ENCODE peak calls at places on chromosome 20, in ten cellular contexts. One of them, this sample, is unnamed.

GRCh38 chr20:48921168-48921882 is at the start of gene ARFGEF2:
- DNase-seq in RWPE1: peak
- DNase-seq in ovary: peak
- DNase-seq in foreskin fibroblast: peak
- DNase-seq in B cell: peak
- DNase-seq in lower leg skin: peak
- DNase-seq in brain microvascular endothelial cell: peak
- DNase-seq in CD4-positive, alpha-beta T cell: peak
- DNase-seq in HFFc6: peak
- DNase-seq in kidney: peak
- DNase-seq in this sample: peak

GRCh38 chr20:60630609-60631008 is 621.5 kb upstream of the CDH4 start:
- DNase-seq in RWPE1: peak
- DNase-seq in ovary: no peak
- DNase-seq in foreskin fibroblast: no peak
- DNase-seq in B cell: no peak
- DNase-seq in lower leg skin: no peak
- DNase-seq in brain microvascular endothelial cell: no peak
- DNase-seq in CD4-positive, alpha-beta T cell: no peak
- DNase-seq in HFFc6: no peak
- DNase-seq in kidney: no peak
- DNase-seq in this sample: no peak

GRCh38 chr20:50848846-50849673 is 54.2 kb downstream of the BCAS4 start:
- DNase-seq in RWPE1: no peak
- DNase-seq in ovary: peak
- DNase-seq in foreskin fibroblast: peak
- DNase-seq in B cell: no peak
- DNase-seq in lower leg skin: peak
- DNase-seq in brain microvascular endothelial cell: no peak
- DNase-seq in CD4-positive, alpha-beta T cell: no peak
- DNase-seq in HFFc6: no peak
- DNase-seq in kidney: no peak
- DNase-seq in this sample: no peak

GRCh38 chr20:39638671-39639070 is 676.5 kb downstream of the DHX35 start:
- DNase-seq in RWPE1: no peak
- DNase-seq in ovary: no peak
- DNase-seq in foreskin fibroblast: no peak
- DNase-seq in B cell: no peak
- DNase-seq in lower leg skin: no peak
- DNase-seq in brain microvascular endothelial cell: no peak
- DNase-seq in CD4-positive, alpha-beta T cell: no peak
- DNase-seq in HFFc6: no peak
- DNase-seq in kidney: no peak
- DNase-seq in this sample: no peak

GRCh38 chr20:57609086-57609841 is 11.0 kb downstream of the ZBP1 start:
- DNase-seq in RWPE1: no peak
- DNase-seq in ovary: no peak
- DNase-seq in foreskin fibroblast: no peak
- DNase-seq in B cell: no peak
- DNase-seq in lower leg skin: no peak
- DNase-seq in brain microvascular endothelial cell: no peak
- DNase-seq in CD4-positive, alpha-beta T cell: no peak
- DNase-seq in HFFc6: no peak
- DNase-seq in kidney: peak
- DNase-seq in this sample: no peak

GRCh38 chr20:56187791-56188190 is 60.7 kb upstream of the MC3R start:
- DNase-seq in RWPE1: peak
- DNase-seq in ovary: no peak
- DNase-seq in foreskin fibroblast: peak
- DNase-seq in B cell: no peak
- DNase-seq in lower leg skin: no peak
- DNase-seq in brain microvascular endothelial cell: no peak
- DNase-seq in CD4-positive, alpha-beta T cell: no peak
- DNase-seq in HFFc6: no peak
- DNase-seq in kidney: no peak
- DNase-seq in this sample: no peak

GRCh38 chr20:35680464-35681183 is 15.9 kb upstream of the CPNE1 start:
- DNase-seq in RWPE1: no peak
- DNase-seq in ovary: no peak
- DNase-seq in foreskin fibroblast: no peak
- DNase-seq in B cell: no peak
- DNase-seq in lower leg skin: no peak
- DNase-seq in brain microvascular endothelial cell: no peak
- DNase-seq in CD4-positive, alpha-beta T cell: no peak
- DNase-seq in HFFc6: no peak
- DNase-seq in kidney: no peak
- DNase-seq in this sample: no peak

GRCh38 chr20:58162976-58163375 is 65.5 kb downstream of the ANKRD60 start:
- DNase-seq in RWPE1: no peak
- DNase-seq in ovary: no peak
- DNase-seq in foreskin fibroblast: peak
- DNase-seq in B cell: no peak
- DNase-seq in lower leg skin: peak
- DNase-seq in brain microvascular endothelial cell: no peak
- DNase-seq in CD4-positive, alpha-beta T cell: no peak
- DNase-seq in HFFc6: no peak
- DNase-seq in kidney: no peak
- DNase-seq in this sample: no peak

GRCh38 chr20:21520702-21521595 is 7.1 kb upstream of the NKX2-2 start:
- DNase-seq in RWPE1: no peak
- DNase-seq in ovary: no peak
- DNase-seq in foreskin fibroblast: peak
- DNase-seq in B cell: no peak
- DNase-seq in lower leg skin: no peak
- DNase-seq in brain microvascular endothelial cell: no peak
- DNase-seq in CD4-positive, alpha-beta T cell: no peak
- DNase-seq in HFFc6: no peak
- DNase-seq in kidney: no peak
- DNase-seq in this sample: no peak

GRCh38 chr20:45629496-45630100 is at the start of gene WFDC10A:
- DNase-seq in RWPE1: peak
- DNase-seq in ovary: no peak
- DNase-seq in foreskin fibroblast: peak
- DNase-seq in B cell: peak
- DNase-seq in lower leg skin: peak
- DNase-seq in brain microvascular endothelial cell: peak
- DNase-seq in CD4-positive, alpha-beta T cell: no peak
- DNase-seq in HFFc6: peak
- DNase-seq in kidney: no peak
- DNase-seq in this sample: peak

GRCh38 chr20:37915800-37916570 is 13.1 kb downstream of the VSTM2L start:
- DNase-seq in RWPE1: no peak
- DNase-seq in ovary: peak
- DNase-seq in foreskin fibroblast: no peak
- DNase-seq in B cell: no peak
- DNase-seq in lower leg skin: no peak
- DNase-seq in brain microvascular endothelial cell: no peak
- DNase-seq in CD4-positive, alpha-beta T cell: no peak
- DNase-seq in HFFc6: no peak
- DNase-seq in kidney: no peak
- DNase-seq in this sample: no peak

GRCh38 chr20:61846741-61847419 is 218.8 kb downstream of the TAF4 start:
- DNase-seq in RWPE1: no peak
- DNase-seq in ovary: no peak
- DNase-seq in foreskin fibroblast: no peak
- DNase-seq in B cell: no peak
- DNase-seq in lower leg skin: no peak
- DNase-seq in brain microvascular endothelial cell: no peak
- DNase-seq in CD4-positive, alpha-beta T cell: no peak
- DNase-seq in HFFc6: no peak
- DNase-seq in kidney: peak
- DNase-seq in this sample: no peak

GRCh38 chr20:61253640-61254511 is 1.8 kb downstream of the CDH4 start:
- DNase-seq in RWPE1: peak
- DNase-seq in ovary: no peak
- DNase-seq in foreskin fibroblast: peak
- DNase-seq in B cell: no peak
- DNase-seq in lower leg skin: no peak
- DNase-seq in brain microvascular endothelial cell: no peak
- DNase-seq in CD4-positive, alpha-beta T cell: no peak
- DNase-seq in HFFc6: no peak
- DNase-seq in kidney: no peak
- DNase-seq in this sample: no peak

GRCh38 chr20:44692932-44693476 is 22.2 kb upstream of the CCN5 start:
- DNase-seq in RWPE1: peak
- DNase-seq in ovary: peak
- DNase-seq in foreskin fibroblast: peak
- DNase-seq in B cell: no peak
- DNase-seq in lower leg skin: peak
- DNase-seq in brain microvascular endothelial cell: peak
- DNase-seq in CD4-positive, alpha-beta T cell: no peak
- DNase-seq in HFFc6: peak
- DNase-seq in kidney: peak
- DNase-seq in this sample: no peak

GRCh38 chr20:32960222-32960518 is 44.1 kb downstream of the SUN5 start:
- DNase-seq in RWPE1: no peak
- DNase-seq in ovary: no peak
- DNase-seq in foreskin fibroblast: no peak
- DNase-seq in B cell: no peak
- DNase-seq in lower leg skin: peak
- DNase-seq in brain microvascular endothelial cell: no peak
- DNase-seq in CD4-positive, alpha-beta T cell: no peak
- DNase-seq in HFFc6: no peak
- DNase-seq in kidney: no peak
- DNase-seq in this sample: no peak

GRCh38 chr20:8675896-8676295 is 393.0 kb upstream of the PLCB4 start:
- DNase-seq in RWPE1: no peak
- DNase-seq in ovary: no peak
- DNase-seq in foreskin fibroblast: no peak
- DNase-seq in B cell: no peak
- DNase-seq in lower leg skin: no peak
- DNase-seq in brain microvascular endothelial cell: no peak
- DNase-seq in CD4-positive, alpha-beta T cell: no peak
- DNase-seq in HFFc6: no peak
- DNase-seq in kidney: no peak
- DNase-seq in this sample: no peak
- TF ChIP-seq CTCF in RWPE1: no peak
- TF ChIP-seq CTCF in ovary: no peak
- TF ChIP-seq CTCF in foreskin fibroblast: no peak
- TF ChIP-seq CTCF in B cell: no peak
- TF ChIP-seq CTCF in lower leg skin: no peak
- TF ChIP-seq CTCF in brain microvascular endothelial cell: no peak
- TF ChIP-seq CTCF in CD4-positive, alpha-beta T cell: no peak
- TF ChIP-seq CTCF in HFFc6: no peak
- TF ChIP-seq CTCF in kidney: no peak
- TF ChIP-seq CTCF in this sample: no peak

DNA sequence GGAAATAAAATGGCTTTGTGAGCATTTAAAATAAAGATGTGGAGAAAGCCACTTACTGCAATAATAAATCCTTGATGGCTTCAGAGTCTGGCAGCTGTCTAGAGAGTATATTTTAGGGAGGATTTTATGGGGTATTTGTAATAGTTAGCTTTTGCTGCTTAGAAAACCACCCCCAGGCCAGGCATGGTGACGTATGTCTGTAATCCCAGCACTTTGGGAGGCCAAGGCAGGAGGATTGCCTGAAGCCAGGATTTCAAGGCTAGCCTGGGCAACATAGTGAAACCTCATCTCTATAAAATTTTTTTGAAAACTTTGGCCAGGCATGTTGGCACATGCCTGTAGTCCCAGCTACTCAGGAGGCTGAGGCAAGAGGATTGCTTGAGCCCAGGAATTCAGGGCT is 63.8 kb downstream of the ISM1 start:
- DNase-seq in RWPE1: no peak
- DNase-seq in ovary: no peak
- DNase-seq in foreskin fibroblast: no peak
- DNase-seq in B cell: no peak
- DNase-seq in lower leg skin: no peak
- DNase-seq in brain microvascular endothelial cell: no peak
- DNase-seq in CD4-positive, alpha-beta T cell: no peak
- DNase-seq in HFFc6: no peak
- DNase-seq in kidney: no peak
- DNase-seq in this sample: no peak
- TF ChIP-seq CTCF in RWPE1: no peak
- TF ChIP-seq CTCF in ovary: no peak
- TF ChIP-seq CTCF in foreskin fibroblast: no peak
- TF ChIP-seq CTCF in B cell: no peak
- TF ChIP-seq CTCF in lower leg skin: no peak
- TF ChIP-seq CTCF in brain microvascular endothelial cell: no peak
- TF ChIP-seq CTCF in CD4-positive, alpha-beta T cell: no peak
- TF ChIP-seq CTCF in HFFc6: no peak
- TF ChIP-seq CTCF in kidney: no peak
- TF ChIP-seq CTCF in this sample: no peak

GRCh38 chr20:47727170-47727880 is 58.0 kb downstream of the SULF2 start:
- DNase-seq in RWPE1: no peak
- DNase-seq in ovary: no peak
- DNase-seq in foreskin fibroblast: no peak
- DNase-seq in B cell: peak
- DNase-seq in lower leg skin: peak
- DNase-seq in brain microvascular endothelial cell: no peak
- DNase-seq in CD4-positive, alpha-beta T cell: peak
- DNase-seq in HFFc6: no peak
- DNase-seq in kidney: peak
- DNase-seq in this sample: peak

GRCh38 chr20:47724910-47725247 is 60.4 kb downstream of the SULF2 start:
- DNase-seq in RWPE1: no peak
- DNase-seq in ovary: no peak
- DNase-seq in foreskin fibroblast: no peak
- DNase-seq in B cell: no peak
- DNase-seq in lower leg skin: no peak
- DNase-seq in brain microvascular endothelial cell: no peak
- DNase-seq in CD4-positive, alpha-beta T cell: no peak
- DNase-seq in HFFc6: no peak
- DNase-seq in kidney: peak
- DNase-seq in this sample: no peak

GRCh38 chr20:47724398-47724797 is 60.9 kb downstream of the SULF2 start:
- DNase-seq in RWPE1: no peak
- DNase-seq in ovary: no peak
- DNase-seq in foreskin fibroblast: no peak
- DNase-seq in B cell: no peak
- DNase-seq in lower leg skin: no peak
- DNase-seq in brain microvascular endothelial cell: no peak
- DNase-seq in CD4-positive, alpha-beta T cell: no peak
- DNase-seq in HFFc6: no peak
- DNase-seq in kidney: peak
- DNase-seq in this sample: no peak

GRCh38 chr20:47726632-47727031 is 58.6 kb downstream of the SULF2 start:
- DNase-seq in RWPE1: no peak
- DNase-seq in ovary: no peak
- DNase-seq in foreskin fibroblast: no peak
- DNase-seq in B cell: no peak
- DNase-seq in lower leg skin: no peak
- DNase-seq in brain microvascular endothelial cell: no peak
- DNase-seq in CD4-positive, alpha-beta T cell: no peak
- DNase-seq in HFFc6: no peak
- DNase-seq in kidney: peak
- DNase-seq in this sample: no peak

GRCh38 chr20:47725248-47725973 is 59.9 kb downstream of the SULF2 start:
- DNase-seq in RWPE1: peak
- DNase-seq in ovary: peak
- DNase-seq in foreskin fibroblast: peak
- DNase-seq in B cell: peak
- DNase-seq in lower leg skin: peak
- DNase-seq in brain microvascular endothelial cell: peak
- DNase-seq in CD4-positive, alpha-beta T cell: peak
- DNase-seq in HFFc6: peak
- DNase-seq in kidney: peak
- DNase-seq in this sample: peak
- TF ChIP-seq CTCF in RWPE1: peak
- TF ChIP-seq CTCF in ovary: peak
- TF ChIP-seq CTCF in foreskin fibroblast: peak
- TF ChIP-seq CTCF in B cell: peak
- TF ChIP-seq CTCF in lower leg skin: peak
- TF ChIP-seq CTCF in brain microvascular endothelial cell: peak
- TF ChIP-seq CTCF in CD4-positive, alpha-beta T cell: peak
- TF ChIP-seq CTCF in HFFc6: peak
- TF ChIP-seq CTCF in kidney: peak
- TF ChIP-seq CTCF in this sample: peak

GRCh38 chr20:55139173-55139765 is 663.9 kb downstream of the DOK5 start:
- DNase-seq in RWPE1: no peak
- DNase-seq in ovary: no peak
- DNase-seq in foreskin fibroblast: no peak
- DNase-seq in B cell: no peak
- DNase-seq in lower leg skin: no peak
- DNase-seq in brain microvascular endothelial cell: no peak
- DNase-seq in CD4-positive, alpha-beta T cell: no peak
- DNase-seq in HFFc6: no peak
- DNase-seq in kidney: no peak
- DNase-seq in this sample: no peak
- TF ChIP-seq CTCF in RWPE1: no peak
- TF ChIP-seq CTCF in ovary: no peak
- TF ChIP-seq CTCF in foreskin fibroblast: no peak
- TF ChIP-seq CTCF in B cell: no peak
- TF ChIP-seq CTCF in lower leg skin: no peak
- TF ChIP-seq CTCF in brain microvascular endothelial cell: no peak
- TF ChIP-seq CTCF in CD4-positive, alpha-beta T cell: no peak
- TF ChIP-seq CTCF in HFFc6: no peak
- TF ChIP-seq CTCF in kidney: no peak
- TF ChIP-seq CTCF in this sample: no peak

This sample was measured in CD14-positive monocyte.